ENCODE peak calls at places on chromosome 7, in seven cellular contexts. Y is cardiac muscle cell; N is CD8-positive, alpha-beta T cell; Q is lower lobe of right lung; W is heart left ventricle; G is left ventricle myocardium inferior; A is Peyer's patch. K is an unnamed sample.
A peak's percentile ranks its signal among the peaks of the same experiment; 100 is the strongest.

GRCh38 chr7:129607471-129608120 is 3.9 kb upstream of the NRF1 start:
- DNase-seq in Y (peak; percentile 33), G (no peak), W (no peak), A (no peak), N (no peak), Q (no peak), K (no peak)

GRCh38 chr7:36605261-36605660 is 119.0 kb downstream of the AOAH start:
- DNase-seq in Y (no peak), N (no peak), A (no peak), Q (no peak), W (no peak), G (no peak), K (no peak)

GRCh38 chr7:95632609-95633008 is 36.3 kb upstream of the PDK4 start:
- DNase-seq in Y (peak; percentile 49), G (no peak), A (no peak), Q (no peak), N (no peak), W (no peak), K (no peak)

GRCh38 chr7:15582773-15583172 is 21.0 kb upstream of the AGMO start:
- DNase-seq in G (no peak), Y (no peak), N (no peak), W (no peak), Q (no peak), A (no peak), K (no peak)

GRCh38 chr7:158098125-158099030 is 489.2 kb downstream of the PTPRN2 start:
- DNase-seq in Y (no peak), W (no peak), G (no peak), N (no peak), Q (no peak), A (no peak), K (no peak)

GRCh38 chr7:144857463-144857862 is 21.6 kb upstream of the TPK1 start:
- DNase-seq in A (no peak), Y (no peak), W (no peak), Q (no peak), N (no peak), G (no peak), K (no peak)

GRCh38 chr7:46522354-46522906 is 601.4 kb upstream of the IGFBP3 start:
- DNase-seq in A (no peak), N (no peak), Y (no peak), W (no peak), G (no peak), Q (no peak), K (no peak)

GRCh38 chr7:116150588-116150987 is 59.8 kb upstream of the TES start:
- DNase-seq in N (no peak), W (no peak), Q (no peak), Y (no peak), G (no peak), A (no peak), K (no peak)

GRCh38 chr7:104272767-104273384 is 55.5 kb upstream of the LHFPL3 start:
- DNase-seq in W (no peak), G (no peak), N (no peak), Q (no peak), Y (peak; percentile 53), A (no peak), K (peak; percentile 15)

GRCh38 chr7:151936207-151936606 is 20.0 kb upstream of the GALNTL5 start:
- DNase-seq in A (no peak), G (no peak), N (no peak), Y (no peak), Q (no peak), W (no peak), K (no peak)

GRCh38 chr7:33410266-33410665 is 280.9 kb downstream of the BBS9 start:
- DNase-seq in A (no peak), W (no peak), G (no peak), Q (no peak), Y (no peak), N (no peak), K (no peak)

GRCh38 chr7:75817112-75817511 is 3.5 kb upstream of the CCL24 start:
- DNase-seq in N (no peak), A (no peak), G (no peak), Y (no peak), W (no peak), Q (no peak), K (no peak)

GRCh38 chr7:158705234-158705890 is 758 bp upstream of the NCAPG2 start:
- DNase-seq in N (no peak), W (no peak), Y (no peak), Q (no peak), G (no peak), A (no peak), K (no peak)

GRCh38 chr7:114986805-114987204 is 64.9 kb downstream of the MDFIC start:
- DNase-seq in A (no peak), N (no peak), Y (peak; percentile 36), Q (no peak), G (no peak), W (no peak), K (no peak)

GRCh38 chr7:102063736-102064135 is 222.9 kb upstream of the SH2B2 start:
- DNase-seq in Y (peak; percentile 55), Q (peak; percentile 56), N (no peak), A (no peak), W (no peak), G (no peak), K (no peak)

GRCh38 chr7:55189447-55189760 is 170.6 kb downstream of the EGFR start:
- DNase-seq in N (no peak), Q (no peak), W (no peak), Y (no peak), A (no peak), G (no peak), K (no peak)

GRCh38 chr7:73885975-73886798 is 25.2 kb downstream of the TMEM270 start:
- DNase-seq in A (no peak), Y (peak; percentile 85), G (peak; percentile 73), Q (no peak), W (peak; percentile 85), N (no peak), K (no peak)

DNA sequence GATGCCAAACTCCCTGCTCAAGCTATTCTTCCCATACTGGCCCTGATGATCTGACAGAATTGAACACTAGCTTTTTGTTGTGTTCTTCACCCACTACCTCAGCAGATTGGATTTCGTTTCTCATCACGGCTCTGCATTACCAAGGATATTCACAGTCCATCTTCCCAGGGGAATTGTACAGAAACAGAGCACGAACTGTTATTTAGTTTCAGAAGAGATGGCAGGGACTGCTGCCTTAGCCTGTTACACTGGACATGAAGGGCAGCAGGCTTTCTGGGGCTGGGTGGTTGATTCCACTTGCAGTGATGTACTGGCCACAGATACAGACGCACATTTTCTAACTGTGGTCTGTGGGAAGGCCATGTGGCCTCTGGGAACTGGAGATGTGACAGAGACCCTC is 82.0 kb downstream of the RNF216 start:
- DNase-seq in Q (no peak), A (no peak), N (no peak), Y (no peak), G (no peak), W (no peak), K (no peak)
- H3K4me1 ChIP-seq in Q (peaks cover 54% of the 10 kb centered on the region), A (peaks cover 19% of the 10 kb centered on the region), N (peaks cover 77% of the 10 kb centered on the region), Y (peaks cover 94% of the 10 kb centered on the region), G (peaks cover 99% of the 10 kb centered on the region), W (no peaks in the 10 kb centered on the region), K (peaks cover 32% of the 10 kb centered on the region)

GRCh38 chr7:143199040-143199439 is 15.8 kb downstream of the TAS2R39 start:
- DNase-seq in Y (no peak), Q (no peak), W (no peak), N (no peak), G (no peak), A (no peak), K (no peak)

GRCh38 chr7:143205560-143206293 is 16.1 kb upstream of the TAS2R40 start:
- DNase-seq in A (peak; percentile 72), Q (peak; percentile 54), W (no peak), Y (peak; percentile 14), N (no peak), G (no peak), K (peak; percentile 36)

DNA sequence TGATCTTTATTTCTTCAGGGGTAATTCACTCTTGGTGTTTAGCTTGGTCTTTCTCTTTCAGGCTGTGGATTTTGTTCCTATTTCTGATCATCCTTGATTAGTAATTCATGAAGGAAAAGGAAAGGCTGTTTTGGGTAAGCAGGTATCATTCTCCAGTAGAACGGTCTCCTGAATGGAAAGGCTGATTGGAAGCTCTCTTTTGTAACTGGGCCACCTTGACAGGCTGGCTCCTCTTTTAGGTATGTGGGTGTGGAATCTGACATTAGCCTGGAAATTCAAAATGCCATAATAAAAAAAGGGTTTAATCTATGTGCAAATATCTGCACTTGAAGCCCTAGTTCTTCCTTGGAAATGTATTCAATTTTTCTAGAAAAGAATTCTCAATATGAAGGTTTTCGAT is 18.9 kb downstream of the TAS2R39 start:
- DNase-seq in Q (no peak), Y (no peak), A (no peak), G (no peak), N (no peak), W (no peak), K (no peak)
- TF ChIP-seq CTCF in Q (no peak), Y (no peak), A (no peak), G (no peak), N (no peak), W (no peak), K (no peak)

GRCh38 chr7:99229234-99229633 is 21.3 kb upstream of the KPNA7 start:
- DNase-seq in G (no peak), A (no peak), Y (no peak), W (no peak), Q (no peak), N (no peak), K (no peak)

GRCh38 chr7:99235925-99236324 is 28.0 kb upstream of the KPNA7 start:
- DNase-seq in N (no peak), G (no peak), W (peak; percentile 10), A (no peak), Y (no peak), Q (no peak), K (no peak)

GRCh38 chr7:99234185-99234584 is 26.3 kb upstream of the KPNA7 start:
- DNase-seq in A (no peak), N (no peak), W (no peak), G (no peak), Y (no peak), Q (no peak), K (no peak)

GRCh38 chr7:99232082-99232770 is 24.3 kb upstream of the KPNA7 start:
- DNase-seq in N (no peak), W (no peak), Q (no peak), G (no peak), Y (no peak), A (no peak), K (no peak)
- H3K27ac ChIP-seq in N (no peak overlapping the region), W (no peak overlapping the region), Q (no peak overlapping the region), G (no peak overlapping the region), Y (no peak overlapping the region), A (no peak overlapping the region), K (no peak overlapping the region)

GRCh38 chr7:1533569-1534329 is 3.2 kb downstream of the MAFK start:
- DNase-seq in G (peak; percentile 54), W (no peak), Q (no peak), Y (peak; percentile 52), N (no peak), A (peak; percentile 33), K (peak; percentile 95)
- H3K4me1 ChIP-seq in G (peaks cover 83% of the 10 kb centered on the region), W (peaks cover 22% of the 10 kb centered on the region), Q (peaks cover 62% of the 10 kb centered on the region), Y (peaks cover 13% of the 10 kb centered on the region), N (peaks cover 33% of the 10 kb centered on the region), A (peaks cover 18% of the 10 kb centered on the region), K (peaks cover 62% of the 10 kb centered on the region)